ENCODE peak calls at places on chromosomes 6 and 20, in seven cellular contexts. S is right cardiac atrium, G is GM04504, A is GM23248, E is NCI-H1048, H is stomach, R is omental fat pad. L is an unnamed sample.
A peak's percentile ranks its signal among the peaks of the same experiment; 100 is the strongest.

GRCh38 chr6:168415149-168415992 is 25.6 kb upstream of the SMOC2 start:
- DNase-seq in R (no peak), G (no peak), A (no peak), E (no peak), S (no peak), H (no peak), L (no peak)

GRCh38 chr20:63490416-63490815 is 8.5 kb downstream of the EEF1A2 start:
- DNase-seq in S (peak; percentile 14), E (no peak), H (no peak), G (no peak), R (no peak), A (no peak), L (no peak)

GRCh38 chr6:28002181-28002580 is 45.1 kb downstream of the OR2B6 start:
- DNase-seq in A (no peak), S (no peak), H (no peak), G (no peak), E (no peak), R (no peak), L (no peak)

GRCh38 chr20:62318411-62319345 is 15.9 kb downstream of the ADRM1 start:
- DNase-seq in A (peak; percentile 58), S (peak; percentile 16), E (no peak), G (no peak), R (no peak), H (no peak), L (no peak)

GRCh38 chr6:24064106-24064505 is 61.9 kb upstream of the NRSN1 start:
- DNase-seq in E (no peak), G (no peak), A (peak; percentile 41), R (no peak), S (no peak), H (no peak), L (no peak)

GRCh38 chr6:33007831-33008395 is 1.5 kb downstream of the HLA-DOA start:
- DNase-seq in S (no peak), H (no peak), G (no peak), E (no peak), A (no peak), R (no peak), L (no peak)

GRCh38 chr20:52105573-52106422 is 85.8 kb downstream of the ZFP64 start:
- DNase-seq in H (no peak), G (no peak), S (no peak), E (no peak), A (peak; percentile 55), R (no peak), L (no peak)

GRCh38 chr6:78749326-78749725 is 118.0 kb upstream of the IRAK1BP1 start:
- DNase-seq in E (no peak), A (peak; percentile 45), G (no peak), R (no peak), S (no peak), H (no peak), L (peak; percentile 13)

L was measured in astrocyte of the cerebellum.